ENCODE peak calls at places on chromosome 11, in ten cellular contexts. J is neural progenitor cell; U is thyroid gland; X is CD4-positive, CD25-positive, alpha-beta regulatory T cell; T is aorta; I is AG04450; Y is A549; H is thoracic aorta; Q is CD8-positive, alpha-beta T cell; D is colonic mucosa. N is an unnamed sample.

GRCh38 chr11:97610000-97610399 is 1220.2 kb downstream of the JRKL start:
- DNase-seq in U (no peak), D (no peak), J (no peak), X (no peak), H (no peak), Y (peak; percentile 0), I (no peak), T (no peak), Q (no peak), N (no peak)

GRCh38 chr11:3157381-3158130 is 7.6 kb downstream of the OSBPL5 start:
- DNase-seq in X (no peak), Y (no peak), J (no peak), Q (no peak), T (peak; percentile 54), D (no peak), H (no peak), U (no peak), I (no peak), N (no peak)

GRCh38 chr11:95863486-95864140 is 60.3 kb downstream of the MTMR2 start:
- DNase-seq in H (no peak), T (no peak), J (no peak), D (no peak), X (no peak), Y (no peak), I (peak; percentile 49), Q (no peak), U (no peak), N (no peak)

GRCh38 chr11:134802598-134802997 is 390.6 kb upstream of the B3GAT1 start:
- DNase-seq in Q (no peak), X (no peak), J (no peak), I (no peak), U (no peak), T (no peak), D (no peak), Y (no peak), H (no peak), N (no peak)

GRCh38 chr11:123973816-123974215 is 3.8 kb downstream of the OR10S1 start:
- DNase-seq in Q (no peak), X (no peak), J (no peak), U (no peak), T (no peak), D (no peak), H (no peak), Y (no peak), I (no peak), N (no peak)

GRCh38 chr11:61513143-61513740 is 4.7 kb downstream of the LRRC10B start:
- DNase-seq in Q (no peak), J (no peak), T (no peak), D (no peak), I (no peak), U (no peak), X (no peak), Y (no peak), H (no peak), N (no peak)

GRCh38 chr11:31160504-31161422 is 208.8 kb downstream of the DCDC1 start:
- DNase-seq in X (no peak), H (no peak), J (peak; percentile 58), I (no peak), D (no peak), Q (no peak), U (no peak), T (no peak), Y (peak; percentile 25), N (no peak)

GRCh38 chr11:73281796-73282660 is 9.9 kb downstream of the P2RY6 start:
- DNase-seq in J (no peak), U (no peak), H (no peak), X (no peak), I (no peak), Q (no peak), Y (no peak), D (no peak), T (peak; percentile 36), N (no peak)

GRCh38 chr11:63017306-63017974 is 1.8 kb upstream of the SLC22A8 start:
- DNase-seq in Q (no peak), H (no peak), I (no peak), D (no peak), J (peak; percentile 64), T (no peak), X (no peak), Y (no peak), U (no peak), N (no peak)

GRCh38 chr11:78812513-78813293 is 238.0 kb upstream of the NARS2 start:
- DNase-seq in Y (no peak), Q (no peak), T (peak; percentile 55), I (no peak), X (no peak), H (no peak), U (no peak), J (peak; percentile 44), D (no peak), N (no peak)

GRCh38 chr11:96338910-96339703 is 3.9 kb downstream of the MAML2 start:
- DNase-seq in U (peak; percentile 12), I (no peak), X (peak; percentile 33), D (peak; percentile 48), Q (no peak), H (no peak), J (no peak), Y (no peak), T (peak; percentile 72), N (peak; percentile 55)

GRCh38 chr11:27204527-27204926 is 158.5 kb downstream of the CCDC34 start:
- DNase-seq in U (peak; percentile 27), Y (peak; percentile 60), H (no peak), J (no peak), T (no peak), X (no peak), D (peak; percentile 66), Q (no peak), I (no peak), N (no peak)

DNA sequence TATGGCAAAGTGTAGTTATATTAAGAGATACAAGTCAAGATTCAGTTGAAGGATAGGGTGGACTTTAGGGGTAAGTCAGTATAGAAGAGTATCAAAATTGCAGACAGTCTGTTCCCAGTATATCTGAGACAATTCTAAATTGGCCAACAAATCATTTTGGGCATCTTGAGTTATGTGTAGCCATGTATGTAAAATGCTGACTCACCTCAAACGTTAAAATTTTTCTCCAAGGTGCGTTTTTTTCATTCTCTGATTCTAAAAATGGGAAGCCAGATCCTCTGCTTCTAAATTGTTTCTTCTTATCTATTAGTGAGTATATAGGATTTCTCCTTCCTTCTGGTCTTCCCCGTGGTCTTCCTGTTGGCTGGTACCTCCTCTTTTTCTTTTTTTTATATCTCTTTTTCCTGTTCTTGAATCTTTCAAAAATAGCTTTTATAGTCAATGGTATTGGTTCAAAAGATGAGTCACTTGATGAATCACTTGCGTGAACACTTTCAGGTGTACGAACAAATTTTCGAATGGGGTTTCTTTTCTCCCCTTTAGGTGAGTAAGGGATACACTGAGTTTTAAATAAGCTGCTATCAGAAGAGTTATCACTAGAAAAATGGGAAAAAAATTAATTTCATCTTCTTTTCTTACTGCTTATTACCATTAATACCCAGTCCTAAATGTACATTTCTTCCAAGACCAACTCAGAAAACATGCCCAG is 3.2 kb downstream of the TAF1D start:
- DNase-seq in H (no peak), X (no peak), Q (no peak), U (no peak), J (no peak), Y (no peak), I (no peak), D (no peak), T (no peak), N (no peak)
- H3K4me3 ChIP-seq in H (peak overlapping the region; percentile 82), X (peak overlapping the region; percentile 92), Q (no peak overlapping the region), U (no peak overlapping the region), J (peak overlapping the region; percentile 60), Y (peak overlapping the region; percentile 90), I (peak overlapping the region; percentile 74), D (no peak overlapping the region), T (no peak overlapping the region), N (peak overlapping the region; percentile 21)

DNA sequence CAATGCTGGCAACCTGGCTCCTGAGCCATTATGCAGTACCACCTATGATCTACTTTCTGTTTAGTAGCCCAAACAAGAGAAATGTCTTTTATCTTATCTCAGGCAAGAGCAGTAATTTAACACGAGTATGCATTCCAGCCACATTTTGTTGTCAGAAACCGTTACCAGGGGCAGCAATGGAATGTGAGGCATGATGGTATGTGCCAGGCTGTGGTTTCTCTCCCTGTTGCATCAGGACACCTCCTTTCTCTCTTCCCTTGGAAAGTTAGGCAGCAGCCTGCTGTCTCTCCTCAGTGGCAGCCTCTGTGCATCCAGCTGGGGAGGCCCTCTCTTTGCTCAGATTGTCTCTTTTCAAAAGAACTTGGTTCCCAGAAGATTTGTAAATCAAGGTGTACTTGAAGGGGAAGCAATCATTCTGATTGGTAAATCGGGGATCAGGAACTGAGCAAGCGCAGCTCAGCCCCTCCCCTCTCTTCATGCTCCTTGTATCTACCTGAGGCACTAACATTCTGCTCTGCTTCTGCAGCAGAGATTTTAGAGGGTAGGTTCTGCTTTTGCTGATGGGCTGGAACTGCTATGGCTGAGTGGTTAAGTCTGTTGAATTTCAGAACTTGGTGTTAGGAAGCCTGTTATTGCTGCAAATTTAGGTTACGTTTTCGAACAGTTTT is 229.2 kb downstream of the ADAMTS15 start:
- DNase-seq in Y (peak; percentile 42), H (no peak), J (peak; percentile 13), D (no peak), I (peak; percentile 45), Q (no peak), T (no peak), U (peak; percentile 54), X (no peak), N (no peak)
- H3K27ac ChIP-seq in Y (peak overlapping the region; percentile 26), H (peak overlapping the region; percentile 96), J (no peak overlapping the region), D (no peak overlapping the region), I (no peak overlapping the region), Q (no peak overlapping the region), T (no peak overlapping the region), U (peak overlapping the region; percentile 19), X (no peak overlapping the region), N (no peak overlapping the region)

GRCh38 chr11:102320679-102321078 is 3.4 kb downstream of the BIRC3 start:
- DNase-seq in J (no peak), U (no peak), D (no peak), T (no peak), I (no peak), Y (no peak), X (no peak), Q (no peak), H (no peak), N (no peak)
- H3K4me3 ChIP-seq in J (no peak overlapping the region), U (no peak overlapping the region), D (no peak overlapping the region), T (no peak overlapping the region), I (no peak overlapping the region), Y (no peak overlapping the region), X (peak overlapping the region; percentile 99), Q (no peak overlapping the region), H (no peak overlapping the region), N (peak overlapping the region; percentile 89)

GRCh38 chr11:111762981-111763643 is 3.1 kb downstream of the PPP2R1B start:
- DNase-seq in I (no peak), Q (no peak), X (no peak), J (peak; percentile 52), Y (no peak), U (no peak), H (no peak), T (no peak), D (no peak), N (no peak)

GRCh38 chr11:111764621-111765020 is 1.6 kb downstream of the PPP2R1B start:
- DNase-seq in U (no peak), Y (no peak), D (no peak), J (no peak), X (no peak), I (no peak), Q (no peak), H (no peak), T (no peak), N (no peak)

GRCh38 chr11:111765320-111765983 is 737 bp downstream of the PPP2R1B start:
- DNase-seq in D (no peak), U (peak; percentile 27), I (no peak), Q (peak; percentile 13), J (no peak), T (no peak), Y (no peak), X (peak; percentile 5), H (no peak), N (peak; percentile 8)

GRCh38 chr11:111766834-111767142 is 599 bp upstream of the PPP2R1B start:
- DNase-seq in J (no peak), H (no peak), T (no peak), Y (no peak), X (no peak), U (no peak), D (no peak), I (no peak), Q (no peak), N (no peak)

GRCh38 chr11:111765984-111766833 is at the start of gene PPP2R1B:
- DNase-seq in J (peak; percentile 87), D (peak; percentile 87), H (no peak), Q (peak; percentile 60), X (peak; percentile 74), U (peak; percentile 92), Y (peak; percentile 62), T (peak; percentile 78), I (no peak), N (peak; percentile 82)
- H3K27ac ChIP-seq in J (peak within 1 kb of the TSS; percentile 46), D (peak within 1 kb of the TSS; percentile 78), H (peak within 1 kb of the TSS; percentile 86), Q (peak within 1 kb of the TSS; percentile 67), X (peak within 1 kb of the TSS; percentile 70), U (peak within 1 kb of the TSS; percentile 98), Y (peak within 1 kb of the TSS; percentile 94), T (peak within 1 kb of the TSS; percentile 16), I (peak within 1 kb of the TSS; percentile 78), N (peak within 1 kb of the TSS; percentile 78)